ENCODE peak calls at places on chromosome 5, in eight cellular contexts. A, V, I, Q, L, H, U and G are unnamed samples.

GRCh38 chr5:96434201-96434645 is 1.2 kb upstream of the PCSK1 start:
- DNase-seq in A (peak), V (peak), I (peak), Q (peak), L (peak), H (peak), U (no peak), G (peak)

GRCh38 chr5:59583810-59584562 is 309.5 kb downstream of the PDE4D start:
- DNase-seq in A (no peak), V (no peak), I (no peak), Q (no peak), L (no peak), H (peak), U (no peak), G (no peak)

GRCh38 chr5:61301820-61302563 is 30.1 kb upstream of the ZSWIM6 start:
- DNase-seq in A (peak), V (no peak), I (peak), Q (no peak), L (no peak), H (peak), U (no peak), G (no peak)

GRCh38 chr5:149667084-149667826 is 62.9 kb upstream of the PPARGC1B start:
- DNase-seq in A (no peak), V (peak), I (no peak), Q (peak), L (no peak), H (no peak), U (no peak), G (peak)

GRCh38 chr5:134022333-134022732 is 17.6 kb upstream of the VDAC1 start:
- DNase-seq in A (no peak), V (no peak), I (no peak), Q (no peak), L (no peak), H (no peak), U (no peak), G (no peak)

GRCh38 chr5:139752506-139753350 is 42.9 kb upstream of the PSD2 start:
- DNase-seq in A (no peak), V (no peak), I (no peak), Q (no peak), L (no peak), H (no peak), U (no peak), G (no peak)

GRCh38 chr5:1754531-1755220 is 45.0 kb downstream of the MRPL36 start:
- DNase-seq in A (no peak), V (no peak), I (peak), Q (no peak), L (no peak), H (peak), U (no peak), G (no peak)

GRCh38 chr5:38853753-38854470 is 8.1 kb downstream of the OSMR start:
- DNase-seq in A (no peak), V (no peak), I (no peak), Q (no peak), L (no peak), H (no peak), U (no peak), G (no peak)

GRCh38 chr5:33969572-33970452 is 14.7 kb downstream of the SLC45A2 start:
- DNase-seq in A (no peak), V (peak), I (no peak), Q (peak), L (no peak), H (no peak), U (no peak), G (peak)

GRCh38 chr5:108720416-108720815 is 27.3 kb upstream of the FER start:
- DNase-seq in A (no peak), V (no peak), I (no peak), Q (no peak), L (no peak), H (no peak), U (no peak), G (peak)

GRCh38 chr5:179337227-179338122 is 7.8 kb downstream of the ADAMTS2 start:
- DNase-seq in A (no peak), V (no peak), I (no peak), Q (no peak), L (no peak), H (peak), U (no peak), G (no peak)

GRCh38 chr5:80141147-80141671 is 106.1 kb downstream of the THBS4 start:
- DNase-seq in A (peak), V (peak), I (peak), Q (no peak), L (peak), H (peak), U (no peak), G (no peak)

GRCh38 chr5:82183828-82184227 is 94.3 kb downstream of the RPS23 start:
- DNase-seq in A (no peak), V (no peak), I (no peak), Q (no peak), L (no peak), H (no peak), U (peak), G (no peak)

GRCh38 chr5:102270036-102270435 is 26.0 kb downstream of the SLCO4C1 start:
- DNase-seq in A (no peak), V (no peak), I (no peak), Q (no peak), L (no peak), H (no peak), U (no peak), G (no peak)

GRCh38 chr5:135308245-135308644 is 90.8 kb downstream of the MACROH2A1 start:
- DNase-seq in A (no peak), V (no peak), I (no peak), Q (no peak), L (no peak), H (no peak), U (no peak), G (no peak)

GRCh38 chr5:1437452-1437851 is 7.8 kb downstream of the SLC6A3 start:
- DNase-seq in A (no peak), V (no peak), I (no peak), Q (no peak), L (no peak), H (no peak), U (no peak), G (no peak)

GRCh38 chr5:72817076-72817476 is 615 bp downstream of the TNPO1 start:
- DNase-seq in A (peak), V (peak), I (peak), Q (peak), L (no peak), H (peak), U (peak), G (peak)

GRCh38 chr5:39475055-39475454 is 50.3 kb upstream of the DAB2 start:
- DNase-seq in A (no peak), V (no peak), I (no peak), Q (no peak), L (no peak), H (no peak), U (no peak), G (no peak)

GRCh38 chr5:134427540-134428041 is 15.9 kb upstream of the CDKN2AIPNL start:
- DNase-seq in A (peak), V (no peak), I (no peak), Q (no peak), L (no peak), H (no peak), U (no peak), G (no peak)

GRCh38 chr5:58794875-58795274 is 212.0 kb downstream of the RAB3C start:
- DNase-seq in A (no peak), V (no peak), I (no peak), Q (no peak), L (no peak), H (no peak), U (peak), G (no peak)

GRCh38 chr5:106759581-106759980 is 911.2 kb downstream of the EFNA5 start:
- DNase-seq in A (no peak), V (no peak), I (peak), Q (no peak), L (no peak), H (peak), U (no peak), G (no peak)

GRCh38 chr5:133112026-133112660 is 60.3 kb downstream of the HSPA4 start:
- DNase-seq in A (no peak), V (no peak), I (no peak), Q (no peak), L (no peak), H (no peak), U (no peak), G (no peak)

GRCh38 chr5:135864503-135865443 is 30.3 kb downstream of the SLC25A48 start:
- DNase-seq in A (peak), V (no peak), I (no peak), Q (no peak), L (no peak), H (no peak), U (no peak), G (no peak)

GRCh38 chr5:30040483-30041116 is 1152.9 kb upstream of the CDH6 start:
- DNase-seq in A (no peak), V (peak), I (no peak), Q (peak), L (no peak), H (no peak), U (no peak), G (peak)

GRCh38 chr5:17252543-17252942 is 35.1 kb downstream of the BASP1 start:
- DNase-seq in A (no peak), V (no peak), I (no peak), Q (no peak), L (no peak), H (no peak), U (no peak), G (no peak)

GRCh38 chr5:109249126-109249525 is 160.6 kb downstream of the PJA2 start:
- DNase-seq in A (no peak), V (no peak), I (no peak), Q (no peak), L (no peak), H (no peak), U (no peak), G (no peak)

GRCh38 chr5:175728316-175728715 is 70.4 kb downstream of the HRH2 start:
- DNase-seq in A (no peak), V (no peak), I (no peak), Q (no peak), L (no peak), H (no peak), U (no peak), G (no peak)

GRCh38 chr5:132270706-132271105 is 13.2 kb downstream of the PDLIM4 start:
- DNase-seq in A (no peak), V (no peak), I (no peak), Q (no peak), L (no peak), H (no peak), U (no peak), G (no peak)

GRCh38 chr5:62643556-62644451 is 65.2 kb downstream of the LRRC70 start:
- DNase-seq in A (no peak), V (no peak), I (no peak), Q (no peak), L (no peak), H (no peak), U (no peak), G (no peak)

GRCh38 chr5:57816108-57816507 is 333.5 kb upstream of the ACTBL2 start:
- DNase-seq in A (no peak), V (no peak), I (no peak), Q (no peak), L (no peak), H (no peak), U (no peak), G (no peak)

GRCh38 chr5:17267099-17267498 is 49.7 kb downstream of the BASP1 start:
- DNase-seq in A (no peak), V (no peak), I (no peak), Q (peak), L (no peak), H (no peak), U (peak), G (no peak)

GRCh38 chr5:141559481-141559880 is 59.3 kb downstream of the DIAPH1 start:
- DNase-seq in A (no peak), V (no peak), I (no peak), Q (no peak), L (no peak), H (no peak), U (no peak), G (no peak)

GRCh38 chr5:126624534-126624933 is 23.8 kb downstream of the PHAX start:
- DNase-seq in A (no peak), V (no peak), I (no peak), Q (no peak), L (no peak), H (no peak), U (no peak), G (no peak)

GRCh38 chr5:74641778-74642542 is 1.4 kb upstream of the ENC1 start:
- DNase-seq in A (no peak), V (peak), I (peak), Q (peak), L (no peak), H (peak), U (no peak), G (peak)

GRCh38 chr5:2259494-2260107 is 376.9 kb upstream of the IRX4 start:
- DNase-seq in A (no peak), V (no peak), I (peak), Q (no peak), L (no peak), H (no peak), U (no peak), G (no peak)

GRCh38 chr5:130198927-130199326 is 294.7 kb downstream of the CHSY3 start:
- DNase-seq in A (no peak), V (no peak), I (no peak), Q (peak), L (no peak), H (no peak), U (peak), G (peak)

DNA sequence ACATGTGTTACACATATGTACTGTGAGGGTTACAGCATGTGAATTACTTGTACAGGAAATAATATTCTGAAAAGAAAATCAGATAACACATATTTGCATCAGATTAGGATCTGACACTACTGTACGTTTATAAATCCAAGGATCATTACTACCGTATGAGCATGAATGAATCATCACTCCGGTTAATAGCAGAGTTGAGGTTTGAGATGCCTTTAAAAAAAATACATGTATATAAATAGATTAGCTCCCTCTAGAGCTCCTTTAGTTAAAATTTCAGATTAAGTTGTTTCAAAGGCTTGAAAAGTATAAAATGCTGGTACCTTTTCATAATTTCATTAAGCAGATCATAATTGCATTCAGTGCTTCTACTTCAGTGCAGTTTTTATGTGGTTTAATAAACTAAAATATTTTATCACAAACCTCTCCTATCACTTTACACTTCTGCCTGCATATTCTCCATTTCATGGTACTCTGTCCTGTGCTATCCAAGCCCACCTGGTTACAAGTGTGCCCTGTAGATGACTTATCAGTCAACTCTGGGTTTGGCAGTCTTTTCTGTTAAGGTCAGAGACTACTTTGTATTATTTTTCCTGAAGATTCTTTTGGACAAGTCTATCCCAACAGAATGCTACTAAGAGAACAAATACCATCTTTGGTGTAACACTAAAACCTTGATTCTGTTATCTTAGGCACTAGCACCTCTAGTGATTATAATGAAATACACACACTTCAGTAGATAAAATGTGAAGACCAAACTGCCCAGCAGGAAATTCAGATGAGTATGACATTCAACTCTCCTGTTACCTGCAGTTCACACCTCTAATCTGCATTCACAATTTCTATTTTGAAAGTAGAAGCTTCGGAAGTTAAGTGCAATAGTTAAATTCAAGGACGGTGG is 48.0 kb upstream of the POU5F2 start:
- DNase-seq in A (no peak), V (no peak), I (no peak), Q (no peak), L (no peak), H (no peak), U (no peak), G (no peak)
- TF ChIP-seq CTCF in A (no peak), V (no peak), I (no peak), Q (no peak), L (no peak), H (no peak), U (no peak), G (no peak)

DNA sequence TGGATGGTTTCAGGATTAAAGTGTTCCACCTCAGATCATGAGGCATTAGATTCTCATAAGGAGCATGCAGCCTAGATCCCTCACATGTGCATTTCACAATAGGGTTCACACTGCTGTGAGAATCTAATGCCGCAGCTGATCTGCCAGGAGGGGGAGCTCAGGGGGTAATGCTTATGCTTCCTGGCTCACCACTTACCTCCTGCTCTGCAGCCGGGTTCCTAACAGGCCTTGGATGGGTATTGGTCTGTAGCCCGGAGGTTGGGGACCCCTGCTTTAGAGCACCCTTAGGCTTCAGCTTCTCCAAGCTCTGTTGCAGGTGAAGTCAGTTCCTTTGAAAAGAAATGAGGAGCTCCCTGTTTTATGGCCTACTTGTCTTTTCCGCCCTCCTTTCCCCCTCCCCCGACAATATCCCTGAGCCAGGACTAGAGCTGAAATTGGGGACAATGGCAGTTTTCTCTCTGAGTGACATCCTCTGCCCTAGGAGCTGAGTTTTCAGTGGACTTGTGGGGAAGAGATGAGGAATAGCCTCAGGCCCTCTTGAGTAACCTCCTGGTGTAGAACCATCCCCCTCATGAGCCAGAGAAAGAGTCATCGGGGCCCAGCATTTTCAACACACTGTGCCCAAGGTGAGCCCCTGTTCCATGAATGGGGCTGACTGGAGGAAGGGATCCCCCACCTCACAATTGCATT is 16.2 kb upstream of the MAT2B start:
- DNase-seq in A (no peak), V (peak), I (no peak), Q (no peak), L (no peak), H (no peak), U (no peak), G (no peak)
- TF ChIP-seq CTCF in A (no peak), V (no peak), I (no peak), Q (peak), L (no peak), H (peak), U (peak), G (no peak)

GRCh38 chr5:128494516-128494915 is 43.5 kb downstream of the FBN2 start:
- DNase-seq in A (no peak), V (peak), I (no peak), Q (no peak), L (no peak), H (no peak), U (no peak), G (no peak)
- TF ChIP-seq CTCF in A (no peak), V (peak), I (no peak), Q (peak), L (no peak), H (no peak), U (peak), G (no peak)

GRCh38 chr5:160685695-160686094 is 166.3 kb downstream of the ATP10B start:
- DNase-seq in A (no peak), V (peak), I (no peak), Q (peak), L (no peak), H (no peak), U (no peak), G (peak)
- TF ChIP-seq CTCF in A (no peak), V (peak), I (peak), Q (peak), L (no peak), H (peak), U (peak), G (peak)

GRCh38 chr5:68247627-68248026 is 32.1 kb downstream of the PIK3R1 start:
- DNase-seq in A (no peak), V (no peak), I (no peak), Q (no peak), L (no peak), H (no peak), U (no peak), G (no peak)

GRCh38 chr5:68248896-68249295 is 33.3 kb downstream of the PIK3R1 start:
- DNase-seq in A (no peak), V (no peak), I (no peak), Q (no peak), L (no peak), H (no peak), U (no peak), G (no peak)

GRCh38 chr5:68249520-68249919 is 34.0 kb downstream of the PIK3R1 start:
- DNase-seq in A (no peak), V (no peak), I (no peak), Q (no peak), L (no peak), H (no peak), U (no peak), G (no peak)

GRCh38 chr5:68245325-68245724 is 29.8 kb downstream of the PIK3R1 start:
- DNase-seq in A (no peak), V (no peak), I (no peak), Q (no peak), L (no peak), H (no peak), U (no peak), G (no peak)

GRCh38 chr5:68246802-68247201 is 31.2 kb downstream of the PIK3R1 start:
- DNase-seq in A (no peak), V (no peak), I (no peak), Q (peak), L (no peak), H (no peak), U (no peak), G (no peak)
- TF ChIP-seq CTCF in A (no peak), V (no peak), I (peak), Q (peak), L (no peak), H (no peak), U (peak), G (no peak)

DNA sequence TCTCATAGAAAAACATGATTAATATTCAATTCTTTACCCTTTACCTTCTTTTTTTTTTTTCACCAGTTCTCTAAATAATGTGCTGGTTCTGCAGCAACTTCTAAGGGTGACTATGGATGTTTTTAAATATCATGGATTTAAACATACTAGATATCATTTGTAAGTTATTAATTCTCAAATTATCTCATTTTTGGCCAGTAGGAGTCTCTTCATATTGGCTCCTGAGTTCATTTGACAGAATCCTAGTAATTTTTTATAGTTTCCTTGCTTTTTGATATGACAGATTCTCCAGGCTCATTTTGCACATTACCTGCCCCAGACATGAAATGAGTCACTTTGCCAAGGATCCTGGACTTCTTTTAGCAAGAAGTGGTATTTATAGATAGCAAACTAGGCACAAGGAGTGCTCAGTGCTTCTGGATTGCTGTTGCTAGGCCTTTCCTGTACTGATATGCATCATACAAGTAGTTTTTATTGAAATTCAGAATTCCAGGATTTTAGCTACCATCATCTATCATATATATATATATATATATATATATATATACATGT is 201.3 kb upstream of the IL12B start:
- DNase-seq in A (no peak), V (no peak), I (no peak), Q (no peak), L (no peak), H (no peak), U (no peak), G (no peak)
- TF ChIP-seq CTCF in A (peak), V (no peak), I (peak), Q (peak), L (peak), H (no peak), U (no peak), G (no peak)

DNA sequence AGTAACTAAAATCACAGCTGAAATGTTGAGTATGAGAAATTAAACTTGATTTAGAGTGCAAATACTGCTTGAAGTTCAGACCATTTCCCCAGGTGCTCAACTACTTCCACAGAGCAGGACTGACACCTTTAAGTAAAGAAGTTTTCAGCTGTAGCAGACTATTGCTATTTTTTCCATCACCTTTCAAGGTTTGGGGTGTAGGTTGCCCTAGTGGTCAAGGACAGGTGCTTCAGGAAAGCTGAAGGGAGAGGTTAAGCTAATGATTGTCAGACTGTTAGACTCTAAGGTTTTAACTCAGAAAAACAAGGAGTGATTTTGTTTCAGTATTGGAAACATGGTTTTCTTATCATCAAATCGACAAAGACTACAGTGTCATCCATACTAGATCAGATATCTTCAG is 162.1 kb downstream of the CCDC192 start:
- DNase-seq in A (no peak), V (no peak), I (no peak), Q (no peak), L (no peak), H (no peak), U (no peak), G (no peak)
- TF ChIP-seq CTCF in A (no peak), V (no peak), I (no peak), Q (no peak), L (no peak), H (peak), U (peak), G (no peak)